ENCODE peak calls at places on chromosome 10, in ten cellular contexts. One of them, this sample, is unnamed. For H3K4me1, the result is how much of the 10 kb centered on the place peaks cover.

GRCh38 chr10:69616358-69616757 is 13.7 kb upstream of the FAM241B start:
- DNase-seq in A549: no peak
- DNase-seq in kidney: no peak
- DNase-seq in heart left ventricle: no peak
- DNase-seq in transverse colon: no peak
- DNase-seq in ovary: no peak
- DNase-seq in DND-41: no peak
- DNase-seq in psoas muscle: no peak
- DNase-seq in H9: no peak
- DNase-seq in K562: no peak
- DNase-seq in this sample: no peak

GRCh38 chr10:69278446-69278963 is at the start of gene HK1:
- DNase-seq in transverse colon: no peak
- DNase-seq in psoas muscle: no peak
- DNase-seq in A549: no peak
- DNase-seq in H9: no peak
- DNase-seq in ovary: no peak
- DNase-seq in DND-41: no peak
- DNase-seq in K562: no peak
- DNase-seq in heart left ventricle: no peak
- DNase-seq in kidney: no peak
- DNase-seq in this sample: no peak

GRCh38 chr10:131162211-131162610 is 149.3 kb downstream of the TCERG1L start:
- DNase-seq in A549: no peak
- DNase-seq in heart left ventricle: no peak
- DNase-seq in kidney: no peak
- DNase-seq in DND-41: no peak
- DNase-seq in psoas muscle: no peak
- DNase-seq in H9: no peak
- DNase-seq in ovary: no peak
- DNase-seq in K562: no peak
- DNase-seq in transverse colon: no peak
- DNase-seq in this sample: no peak

GRCh38 chr10:126227762-126228134 is 160.5 kb downstream of the ADAM12 start:
- DNase-seq in transverse colon: no peak
- DNase-seq in DND-41: no peak
- DNase-seq in H9: no peak
- DNase-seq in psoas muscle: no peak
- DNase-seq in K562: no peak
- DNase-seq in A549: no peak
- DNase-seq in heart left ventricle: no peak
- DNase-seq in kidney: no peak
- DNase-seq in ovary: no peak
- DNase-seq in this sample: no peak

GRCh38 chr10:114499120-114499519 is 94.8 kb upstream of the AFAP1L2 start:
- DNase-seq in DND-41: no peak
- DNase-seq in K562: no peak
- DNase-seq in transverse colon: no peak
- DNase-seq in H9: no peak
- DNase-seq in kidney: no peak
- DNase-seq in heart left ventricle: no peak
- DNase-seq in A549: no peak
- DNase-seq in ovary: no peak
- DNase-seq in psoas muscle: no peak
- DNase-seq in this sample: no peak

GRCh38 chr10:102476466-102477141 is 25.3 kb upstream of the C10orf95 start:
- DNase-seq in heart left ventricle: no peak
- DNase-seq in transverse colon: no peak
- DNase-seq in kidney: peak
- DNase-seq in DND-41: no peak
- DNase-seq in psoas muscle: peak
- DNase-seq in A549: no peak
- DNase-seq in K562: no peak
- DNase-seq in ovary: no peak
- DNase-seq in H9: no peak
- DNase-seq in this sample: no peak

GRCh38 chr10:20007426-20007825 is 191.2 kb downstream of the PLXDC2 start:
- DNase-seq in A549: no peak
- DNase-seq in ovary: no peak
- DNase-seq in kidney: no peak
- DNase-seq in transverse colon: no peak
- DNase-seq in H9: no peak
- DNase-seq in heart left ventricle: no peak
- DNase-seq in DND-41: no peak
- DNase-seq in psoas muscle: no peak
- DNase-seq in K562: no peak
- DNase-seq in this sample: no peak

GRCh38 chr10:93030409-93030808 is 30.2 kb upstream of the CYP26C1 start:
- DNase-seq in K562: no peak
- DNase-seq in ovary: no peak
- DNase-seq in H9: no peak
- DNase-seq in heart left ventricle: no peak
- DNase-seq in A549: peak
- DNase-seq in transverse colon: no peak
- DNase-seq in kidney: no peak
- DNase-seq in DND-41: no peak
- DNase-seq in psoas muscle: no peak
- DNase-seq in this sample: no peak

GRCh38 chr10:72027498-72027897 is 60.9 kb downstream of the SPOCK2 start:
- DNase-seq in K562: no peak
- DNase-seq in ovary: no peak
- DNase-seq in H9: no peak
- DNase-seq in A549: no peak
- DNase-seq in psoas muscle: no peak
- DNase-seq in heart left ventricle: no peak
- DNase-seq in transverse colon: peak
- DNase-seq in kidney: no peak
- DNase-seq in DND-41: no peak
- DNase-seq in this sample: peak

GRCh38 chr10:21334891-21335696 is 190.4 kb downstream of the SKIDA1 start:
- DNase-seq in psoas muscle: peak
- DNase-seq in ovary: peak
- DNase-seq in heart left ventricle: peak
- DNase-seq in H9: no peak
- DNase-seq in DND-41: no peak
- DNase-seq in A549: peak
- DNase-seq in kidney: no peak
- DNase-seq in transverse colon: no peak
- DNase-seq in K562: peak
- DNase-seq in this sample: peak

GRCh38 chr10:69866688-69867461 is 65.2 kb downstream of the COL13A1 start:
- DNase-seq in A549: no peak
- DNase-seq in kidney: peak
- DNase-seq in K562: no peak
- DNase-seq in heart left ventricle: no peak
- DNase-seq in ovary: peak
- DNase-seq in DND-41: no peak
- DNase-seq in transverse colon: peak
- DNase-seq in H9: peak
- DNase-seq in psoas muscle: peak
- DNase-seq in this sample: peak

GRCh38 chr10:73772280-73773151 is 9.3 kb upstream of the CHCHD1 start:
- DNase-seq in K562: peak
- DNase-seq in H9: peak
- DNase-seq in DND-41: peak
- DNase-seq in psoas muscle: peak
- DNase-seq in ovary: peak
- DNase-seq in transverse colon: peak
- DNase-seq in heart left ventricle: peak
- DNase-seq in A549: peak
- DNase-seq in kidney: peak
- DNase-seq in this sample: peak
- TF ChIP-seq CTCF in K562: no peak
- TF ChIP-seq CTCF in H9: peak
- TF ChIP-seq CTCF in DND-41: peak
- TF ChIP-seq CTCF in psoas muscle: no peak
- TF ChIP-seq CTCF in ovary: no peak
- TF ChIP-seq CTCF in transverse colon: no peak
- TF ChIP-seq CTCF in heart left ventricle: peak
- TF ChIP-seq CTCF in A549: no peak
- TF ChIP-seq CTCF in kidney: peak
- TF ChIP-seq CTCF in this sample: no peak

DNA sequence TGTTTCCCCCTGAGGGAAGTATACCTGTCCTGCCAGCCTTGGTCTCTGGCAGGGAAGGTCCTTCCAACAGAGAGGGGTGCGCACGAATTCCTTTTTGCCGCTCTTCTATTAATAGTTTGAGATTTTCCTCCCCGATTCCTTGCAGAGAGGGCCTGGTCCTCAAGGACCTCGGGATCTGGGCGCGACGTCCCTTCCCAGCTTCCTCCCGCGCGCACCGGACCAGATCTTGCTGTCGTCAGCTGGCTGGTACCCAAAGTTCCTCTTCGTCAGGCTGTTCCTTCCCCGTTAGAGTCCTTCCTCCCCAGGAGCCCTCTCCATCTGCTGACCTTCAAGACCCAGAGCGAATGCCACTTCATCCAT is 746 bp upstream of the GOT1 start:
- DNase-seq in H9: peak
- DNase-seq in psoas muscle: peak
- DNase-seq in K562: peak
- DNase-seq in heart left ventricle: peak
- DNase-seq in A549: peak
- DNase-seq in kidney: peak
- DNase-seq in DND-41: peak
- DNase-seq in ovary: peak
- DNase-seq in transverse colon: peak
- DNase-seq in this sample: peak
- H3K4me1 ChIP-seq in H9: under half
- H3K4me1 ChIP-seq in psoas muscle: half or more
- H3K4me1 ChIP-seq in K562: under half
- H3K4me1 ChIP-seq in heart left ventricle: under half
- H3K4me1 ChIP-seq in A549: under half
- H3K4me1 ChIP-seq in kidney: under half
- H3K4me1 ChIP-seq in DND-41: under half
- H3K4me1 ChIP-seq in ovary: under half
- H3K4me1 ChIP-seq in transverse colon: under half
- H3K4me1 ChIP-seq in this sample: under half

GRCh38 chr10:104043854-104044253 is 41.8 kb downstream of the COL17A1 start:
- DNase-seq in heart left ventricle: no peak
- DNase-seq in A549: no peak
- DNase-seq in K562: no peak
- DNase-seq in psoas muscle: no peak
- DNase-seq in H9: peak
- DNase-seq in DND-41: no peak
- DNase-seq in ovary: no peak
- DNase-seq in transverse colon: no peak
- DNase-seq in kidney: no peak
- DNase-seq in this sample: no peak

GRCh38 chr10:104043185-104043830 is 42.4 kb downstream of the COL17A1 start:
- DNase-seq in psoas muscle: no peak
- DNase-seq in transverse colon: no peak
- DNase-seq in A549: no peak
- DNase-seq in ovary: no peak
- DNase-seq in heart left ventricle: no peak
- DNase-seq in K562: no peak
- DNase-seq in H9: peak
- DNase-seq in DND-41: no peak
- DNase-seq in kidney: no peak
- DNase-seq in this sample: no peak

GRCh38 chr10:104041891-104042535 is 43.7 kb downstream of the COL17A1 start:
- DNase-seq in ovary: no peak
- DNase-seq in H9: peak
- DNase-seq in K562: no peak
- DNase-seq in kidney: no peak
- DNase-seq in transverse colon: no peak
- DNase-seq in psoas muscle: no peak
- DNase-seq in DND-41: no peak
- DNase-seq in heart left ventricle: no peak
- DNase-seq in A549: no peak
- DNase-seq in this sample: no peak

GRCh38 chr10:104046651-104047050 is 39.0 kb downstream of the COL17A1 start:
- DNase-seq in K562: no peak
- DNase-seq in ovary: no peak
- DNase-seq in A549: no peak
- DNase-seq in psoas muscle: no peak
- DNase-seq in transverse colon: no peak
- DNase-seq in heart left ventricle: no peak
- DNase-seq in kidney: no peak
- DNase-seq in DND-41: no peak
- DNase-seq in H9: peak
- DNase-seq in this sample: no peak

DNA sequence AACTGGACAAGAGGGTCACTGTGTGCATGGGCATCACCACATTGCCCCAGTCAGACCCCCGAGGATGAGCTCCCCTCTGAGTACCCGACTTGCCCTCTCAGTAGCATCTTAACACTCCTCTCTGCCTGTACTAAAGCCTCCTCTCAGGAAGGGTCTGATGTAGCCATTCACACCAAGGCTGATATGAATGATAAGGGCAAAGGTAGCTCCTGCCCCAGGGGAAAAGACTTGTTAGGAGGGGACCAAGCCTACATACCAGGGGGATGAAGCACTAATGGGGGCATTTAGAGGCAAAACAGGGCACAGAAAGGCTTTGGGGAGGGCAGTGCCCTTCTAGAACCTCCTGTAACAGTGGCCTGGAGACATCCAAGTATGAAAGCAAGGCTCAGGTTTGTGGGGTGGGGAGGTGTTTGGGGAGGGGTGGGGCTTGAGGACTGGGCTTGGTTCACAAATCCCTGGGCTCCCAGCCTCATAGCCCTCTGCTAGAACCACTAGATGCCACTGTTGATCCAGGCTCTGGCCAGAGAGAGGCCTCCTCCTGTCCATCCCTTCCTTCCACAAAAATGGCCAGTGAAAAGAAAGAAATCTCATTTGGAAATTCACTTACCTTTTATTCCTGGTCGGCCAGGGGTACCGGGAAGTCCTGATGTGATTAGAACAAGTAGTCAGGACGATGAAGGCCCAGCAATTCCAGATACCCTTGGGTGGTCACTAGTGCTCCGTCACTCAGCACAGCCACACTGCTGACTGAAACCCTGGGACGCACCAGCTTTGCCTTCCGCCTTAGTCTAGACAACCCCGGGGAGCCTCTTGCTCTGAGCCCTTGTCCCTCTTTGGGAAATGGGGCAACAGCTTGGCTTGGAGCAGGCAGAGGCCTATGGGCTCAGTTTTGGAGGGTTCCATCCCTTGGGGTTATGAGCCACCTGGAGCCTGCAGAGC is 40.3 kb downstream of the COL17A1 start:
- DNase-seq in A549: peak
- DNase-seq in transverse colon: no peak
- DNase-seq in K562: peak
- DNase-seq in H9: peak
- DNase-seq in heart left ventricle: no peak
- DNase-seq in DND-41: no peak
- DNase-seq in ovary: no peak
- DNase-seq in psoas muscle: no peak
- DNase-seq in kidney: no peak
- DNase-seq in this sample: no peak
- TF ChIP-seq CTCF in A549: peak
- TF ChIP-seq CTCF in transverse colon: peak
- TF ChIP-seq CTCF in K562: peak
- TF ChIP-seq CTCF in H9: peak
- TF ChIP-seq CTCF in heart left ventricle: peak
- TF ChIP-seq CTCF in DND-41: peak
- TF ChIP-seq CTCF in ovary: no peak
- TF ChIP-seq CTCF in psoas muscle: peak
- TF ChIP-seq CTCF in kidney: peak
- TF ChIP-seq CTCF in this sample: peak

GRCh38 chr10:4767033-4767814 is 58.8 kb upstream of the AKR1E2 start:
- DNase-seq in transverse colon: no peak
- DNase-seq in kidney: no peak
- DNase-seq in A549: peak
- DNase-seq in H9: no peak
- DNase-seq in psoas muscle: no peak
- DNase-seq in ovary: no peak
- DNase-seq in DND-41: peak
- DNase-seq in K562: no peak
- DNase-seq in heart left ventricle: no peak
- DNase-seq in this sample: peak
- H3K4me1 ChIP-seq in transverse colon: under half
- H3K4me1 ChIP-seq in kidney: under half
- H3K4me1 ChIP-seq in A549: under half
- H3K4me1 ChIP-seq in H9: under half
- H3K4me1 ChIP-seq in psoas muscle: half or more
- H3K4me1 ChIP-seq in ovary: under half
- H3K4me1 ChIP-seq in DND-41: under half
- H3K4me1 ChIP-seq in K562: under half
- H3K4me1 ChIP-seq in heart left ventricle: under half
- H3K4me1 ChIP-seq in this sample: under half

This sample was measured in uterus.